ENCODE peak calls at places on chromosomes 5 and 9, in five cellular contexts. T, F, C, A and I are unnamed samples.
A peak's percentile ranks its signal among the peaks of the same experiment; 100 is the strongest.

GRCh38 chr5:128241071-128241695 is 157.6 kb downstream of the SLC12A2 start:
- DNase-seq in T (no peak), F (no peak), C (no peak), A (no peak), I (no peak)

GRCh38 chr5:59380350-59380951 is 513.1 kb downstream of the PDE4D start:
- DNase-seq in T (peak; percentile 45), F (no peak), C (no peak), A (no peak), I (no peak)

GRCh38 chr9:129885018-129885669 is 49.9 kb downstream of the USP20 start:
- DNase-seq in T (no peak), F (no peak), C (peak; percentile 54), A (no peak), I (no peak)

GRCh38 chr9:129223551-129224208 is 45.6 kb upstream of the IER5L start:
- DNase-seq in T (no peak), F (no peak), C (peak; percentile 36), A (no peak), I (no peak)

GRCh38 chr5:87191645-87192044 is 76.0 kb upstream of the RASA1 start:
- DNase-seq in T (no peak), F (no peak), C (no peak), A (no peak), I (no peak)

GRCh38 chr9:93713716-93714115 is 137.3 kb downstream of the PHF2 start:
- DNase-seq in T (no peak), F (no peak), C (no peak), A (no peak), I (no peak)

GRCh38 chr5:52799358-52799982 is 11.8 kb downstream of the ITGA1 start:
- DNase-seq in T (no peak), F (no peak), C (peak; percentile 38), A (no peak), I (peak; percentile 64)

GRCh38 chr5:124261133-124261532 is 485.3 kb downstream of the ZNF608 start:
- DNase-seq in T (no peak), F (no peak), C (no peak), A (no peak), I (no peak)

GRCh38 chr5:37045703-37046102 is 169.1 kb downstream of the NIPBL start:
- DNase-seq in T (no peak), F (no peak), C (no peak), A (no peak), I (no peak)

GRCh38 chr9:87085521-87085920 is 138.2 kb upstream of the GAS1 start:
- DNase-seq in T (no peak), F (no peak), C (no peak), A (no peak), I (no peak)

GRCh38 chr5:130168211-130168610 is 263.9 kb downstream of the CHSY3 start:
- DNase-seq in T (no peak), F (no peak), C (no peak), A (no peak), I (no peak)

GRCh38 chr5:173412566-173412965 is 84.4 kb upstream of the STC2 start:
- DNase-seq in T (no peak), F (no peak), C (no peak), A (no peak), I (no peak)

GRCh38 chr5:171906171-171906570 is 100.3 kb downstream of the FBXW11 start:
- DNase-seq in T (no peak), F (no peak), C (no peak), A (no peak), I (no peak)

GRCh38 chr5:127957183-127957582 is 126.4 kb upstream of the SLC12A2 start:
- DNase-seq in T (no peak), F (no peak), C (no peak), A (no peak), I (no peak)

GRCh38 chr5:111834926-111835599 is 78.1 kb upstream of the NREP start:
- DNase-seq in T (no peak), F (no peak), C (no peak), A (no peak), I (no peak)

GRCh38 chr5:159409801-159410200 is 79.5 kb upstream of the IL12B start:
- DNase-seq in T (no peak), F (no peak), C (no peak), A (no peak), I (no peak)

GRCh38 chr9:91424403-91425176 is 958 bp upstream of the NFIL3 start:
- DNase-seq in T (peak; percentile 38), F (peak; percentile 77), C (peak; percentile 80), A (peak; percentile 87), I (peak; percentile 96)

GRCh38 chr5:122165574-122166021 is 36.3 kb downstream of the ZNF474 start:
- DNase-seq in T (no peak), F (no peak), C (no peak), A (no peak), I (no peak)

GRCh38 chr5:110768138-110768845 is 29.5 kb downstream of the SLC25A46 start:
- DNase-seq in T (no peak), F (no peak), C (no peak), A (no peak), I (no peak)

GRCh38 chr5:83522431-83522830 is 50.9 kb downstream of the VCAN start:
- DNase-seq in T (no peak), F (no peak), C (no peak), A (no peak), I (no peak)

GRCh38 chr9:117704597-117704996 is 394 bp downstream of the TLR4 start:
- DNase-seq in T (no peak), F (no peak), C (no peak), A (no peak), I (no peak)

GRCh38 chr5:95859327-95860060 is 37.0 kb upstream of the GLRX start:
- DNase-seq in T (no peak), F (no peak), C (no peak), A (no peak), I (no peak)

GRCh38 chr5:170184007-170184687 is 48.6 kb upstream of the C5orf58 start:
- DNase-seq in T (peak; percentile 52), F (no peak), C (peak; percentile 55), A (peak; percentile 52), I (peak; percentile 63)

GRCh38 chr9:89718635-89719034 is 113.8 kb downstream of the GADD45G start:
- DNase-seq in T (no peak), F (no peak), C (no peak), A (no peak), I (no peak)

GRCh38 chr5:66826696-66827095 is 230.5 kb downstream of the MAST4 start:
- DNase-seq in T (no peak), F (no peak), C (no peak), A (no peak), I (no peak)

GRCh38 chr9:91640428-91640827 is 216.8 kb upstream of the NFIL3 start:
- DNase-seq in T (no peak), F (no peak), C (no peak), A (no peak), I (no peak)

GRCh38 chr9:136546697-136547481 is 1.0 kb upstream of the NOTCH1 start:
- DNase-seq in T (no peak), F (no peak), C (peak; percentile 83), A (no peak), I (peak; percentile 88)

GRCh38 chr9:137390553-137391410 is 32.2 kb downstream of the EXD3 start:
- DNase-seq in T (no peak), F (no peak), C (no peak), A (no peak), I (no peak)

GRCh38 chr9:16705121-16705604 is 165.3 kb downstream of the BNC2 start:
- DNase-seq in T (no peak), F (no peak), C (peak; percentile 34), A (peak; percentile 52), I (peak; percentile 88)

GRCh38 chr9:79973627-79974026 is 401.9 kb downstream of the TLE4 start:
- DNase-seq in T (no peak), F (no peak), C (no peak), A (no peak), I (no peak)
- TF ChIP-seq CTCF in T (no peak), F (no peak), C (no peak), A (no peak), I (no peak)

GRCh38 chr9:99005651-99006050 is 61.9 kb downstream of the COL15A1 start:
- DNase-seq in T (no peak), F (no peak), C (no peak), A (no peak), I (no peak)

GRCh38 chr9:99006979-99007378 is 63.3 kb downstream of the COL15A1 start:
- DNase-seq in T (no peak), F (no peak), C (no peak), A (no peak), I (no peak)

GRCh38 chr9:99004115-99004514 is 60.4 kb downstream of the COL15A1 start:
- DNase-seq in T (no peak), F (no peak), C (no peak), A (no peak), I (no peak)

GRCh38 chr9:99003308-99003707 is 59.6 kb downstream of the COL15A1 start:
- DNase-seq in T (no peak), F (no peak), C (no peak), A (no peak), I (no peak)

DNA sequence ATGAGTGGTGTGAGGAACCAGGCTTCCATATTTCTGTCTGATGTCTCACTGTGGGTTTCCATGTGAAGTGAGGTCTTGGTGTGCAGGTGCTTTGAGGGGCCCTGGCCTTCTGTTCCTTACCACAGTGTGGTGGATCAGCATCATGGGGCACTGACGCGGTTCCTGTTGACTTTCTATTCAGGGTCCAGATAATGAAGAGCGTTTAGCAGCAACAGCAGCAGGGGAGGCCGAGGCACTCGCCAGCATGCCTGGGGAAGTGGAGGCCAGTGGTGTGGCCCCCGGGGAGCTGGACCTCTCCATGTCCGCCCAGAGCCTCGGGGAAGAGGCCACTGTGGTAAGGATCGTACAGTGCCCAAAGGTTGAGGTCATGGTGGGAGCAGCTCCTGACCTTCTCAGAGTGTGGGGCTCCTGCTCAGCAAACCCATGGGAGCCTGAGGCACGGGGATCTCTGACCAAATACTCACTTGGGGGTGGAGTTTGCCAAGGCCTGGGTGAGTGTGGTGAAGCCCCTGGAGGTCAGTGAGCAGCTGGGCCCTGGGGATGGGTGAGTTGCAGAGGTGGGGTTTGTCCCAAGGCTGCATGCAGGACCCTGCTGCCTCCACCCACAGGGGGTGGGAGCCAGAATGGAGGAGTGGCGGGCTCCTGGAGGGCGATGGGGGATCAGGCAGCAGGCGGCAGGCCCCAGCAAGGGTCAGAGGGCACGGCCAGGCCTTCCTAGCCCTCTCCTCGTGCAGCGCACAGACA is 61.2 kb downstream of the COL15A1 start:
- DNase-seq in T (no peak), F (no peak), C (no peak), A (no peak), I (peak; percentile 57)
- TF ChIP-seq CTCF in T (no peak), F (no peak), C (no peak), A (no peak), I (no peak)

GRCh38 chr5:78805-79149 is 13.2 kb upstream of the PLEKHG4B start:
- DNase-seq in T (no peak), F (no peak), C (no peak), A (no peak), I (no peak)
- TF ChIP-seq CTCF in T (no peak), F (peak; percentile 40), C (no peak), A (no peak), I (no peak)

GRCh38 chr9:3180696-3181048 is 336.8 kb upstream of the PUM3 start:
- DNase-seq in T (no peak), F (no peak), C (no peak), A (no peak), I (no peak)

GRCh38 chr9:3177362-3177761 is 333.5 kb upstream of the PUM3 start:
- DNase-seq in T (no peak), F (no peak), C (no peak), A (no peak), I (no peak)

GRCh38 chr9:3181049-3181953 is 337.4 kb upstream of the PUM3 start:
- DNase-seq in T (peak; percentile 57), F (peak; percentile 66), C (peak; percentile 39), A (no peak), I (no peak)

GRCh38 chr9:3177921-3178320 is 334.0 kb upstream of the PUM3 start:
- DNase-seq in T (no peak), F (no peak), C (no peak), A (no peak), I (no peak)

GRCh38 chr9:3179716-3180115 is 335.8 kb upstream of the PUM3 start:
- DNase-seq in T (no peak), F (no peak), C (no peak), A (no peak), I (no peak)
- TF ChIP-seq CTCF in T (no peak), F (no peak), C (no peak), A (no peak), I (no peak)